ENCODE peak calls at places on chromosomes 3 and 15, in ten cellular contexts. T is HCT116; Q is spleen; U is hepatocyte; G is fibroblast of the aortic adventitia; N is heart right ventricle; S is ovary; F is GM12865; A is cardiac muscle cell; C is CD8-positive, alpha-beta T cell. I is an unnamed sample.

GRCh38 chr15:92902723-92903587 is 2.8 kb downstream of the CHD2 start:
- DNase-seq in C (no peak), A (no peak), G (peak), Q (no peak), F (peak), N (no peak), S (no peak), U (no peak), T (no peak), I (no peak)

GRCh38 chr3:62373215-62373614 is at the start of gene FEZF2:
- DNase-seq in S (no peak), Q (no peak), N (no peak), G (no peak), C (no peak), A (no peak), T (no peak), F (no peak), U (no peak), I (no peak)

GRCh38 chr3:100440895-100441294 is 39.6 kb downstream of the LNP1 start:
- DNase-seq in F (no peak), A (no peak), N (no peak), S (no peak), U (no peak), T (no peak), C (no peak), Q (no peak), G (no peak), I (no peak)

GRCh38 chr3:191762323-191762960 is 301.5 kb downstream of the PYDC2 start:
- DNase-seq in U (peak), C (no peak), A (no peak), F (no peak), Q (no peak), N (no peak), T (no peak), G (peak), S (no peak), I (no peak)

GRCh38 chr3:139185482-139185881 is 140.8 kb upstream of the PRR23C start:
- DNase-seq in C (no peak), F (no peak), S (peak), G (no peak), Q (no peak), T (no peak), N (no peak), U (no peak), A (no peak), I (no peak)

GRCh38 chr15:84878504-84878903 is 6.0 kb upstream of the SLC28A1 start:
- DNase-seq in S (peak), C (peak), U (peak), A (peak), N (peak), Q (no peak), G (peak), F (peak), T (peak), I (peak)

GRCh38 chr15:71575474-71576045 is 234.8 kb upstream of the NR2E3 start:
- DNase-seq in N (no peak), A (no peak), F (peak), T (no peak), G (peak), S (no peak), Q (no peak), C (no peak), U (no peak), I (no peak)

GRCh38 chr3:192825657-192826200 is 91.9 kb downstream of the MB21D2 start:
- DNase-seq in F (peak), A (no peak), Q (no peak), S (no peak), T (no peak), U (no peak), N (no peak), C (no peak), G (peak), I (no peak)

GRCh38 chr3:172179680-172180399 is 140.5 kb downstream of the FNDC3B start:
- DNase-seq in C (no peak), A (no peak), T (no peak), N (no peak), U (peak), F (peak), G (no peak), Q (no peak), S (no peak), I (no peak)

GRCh38 chr3:147412917-147413711 is 3.9 kb downstream of the ZIC1 start:
- DNase-seq in T (no peak), S (no peak), F (no peak), C (no peak), G (no peak), Q (no peak), U (no peak), A (no peak), N (no peak), I (no peak)

GRCh38 chr3:42088803-42089520 is 2.2 kb upstream of the TRAK1 start:
- DNase-seq in C (no peak), S (no peak), Q (no peak), U (no peak), N (no peak), G (no peak), A (no peak), F (peak), T (no peak), I (no peak)

GRCh38 chr15:72970965-72971746 is 81.1 kb upstream of the NEO1 start:
- DNase-seq in F (no peak), U (no peak), Q (no peak), G (no peak), N (no peak), T (no peak), S (no peak), A (peak), C (no peak), I (no peak)

GRCh38 chr3:184656430-184656990 is 55.4 kb downstream of the MAGEF1 start:
- DNase-seq in C (no peak), A (no peak), Q (no peak), N (no peak), T (no peak), G (no peak), F (no peak), U (no peak), S (no peak), I (no peak)

GRCh38 chr15:80601256-80601655 is 93.9 kb upstream of the ABHD17C start:
- DNase-seq in T (no peak), U (no peak), F (no peak), G (no peak), Q (no peak), N (no peak), S (no peak), C (no peak), A (no peak), I (no peak)

GRCh38 chr3:99332726-99333125 is 305.7 kb upstream of the COL8A1 start:
- DNase-seq in Q (no peak), T (no peak), N (no peak), U (no peak), F (no peak), G (peak), A (no peak), C (no peak), S (no peak), I (no peak)

DNA sequence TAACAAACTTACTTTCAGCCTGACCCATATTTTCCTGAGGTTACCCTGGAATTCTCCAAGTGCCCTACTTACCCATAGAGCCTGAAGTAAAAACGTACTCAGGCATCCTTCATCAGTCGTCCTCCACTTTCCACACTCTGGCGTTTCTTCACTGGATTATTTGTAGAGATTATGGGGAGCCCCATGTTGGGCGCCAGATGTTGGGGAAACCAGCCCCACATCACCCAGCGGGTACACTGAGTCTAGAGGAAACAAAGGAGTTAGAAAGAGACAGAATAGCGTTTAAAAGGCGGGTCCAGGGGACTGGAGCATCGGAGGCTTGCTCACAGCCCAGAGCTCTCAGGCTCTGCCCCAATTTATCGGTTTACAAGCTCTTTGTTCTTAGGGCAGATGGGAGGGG is 9.7 kb upstream of the SLC28A2 start:
- DNase-seq in F (peak), Q (no peak), U (no peak), S (no peak), A (no peak), C (no peak), T (no peak), G (peak), N (no peak), I (no peak)
- TF ChIP-seq CTCF in F (no peak), Q (no peak), U (no peak), S (no peak), A (no peak), C (no peak), T (no peak), G (no peak), N (no peak), I (no peak)

GRCh38 chr3:165462616-165463334 is 266.6 kb upstream of the SLITRK3 start:
- DNase-seq in G (peak), Q (no peak), N (no peak), T (no peak), A (no peak), U (no peak), C (no peak), F (no peak), S (no peak), I (no peak)
- H3K4me3 ChIP-seq in G (no peak), Q (no peak), N (no peak), T (no peak), A (no peak), U (no peak), C (no peak), F (no peak), S (no peak), I (no peak)

GRCh38 chr3:53845103-53845880 is 927 bp downstream of the CHDH start:
- DNase-seq in N (peak), U (peak), G (peak), S (peak), C (no peak), Q (no peak), T (peak), A (peak), F (peak), I (peak)
- TF ChIP-seq CTCF in N (no peak), U (peak), G (peak), S (no peak), C (no peak), Q (no peak), T (peak), A (peak), F (no peak), I (no peak)

GRCh38 chr3:126472277-126473006 is 3.2 kb downstream of the ZXDC start:
- DNase-seq in A (no peak), U (peak), T (peak), S (no peak), C (no peak), Q (peak), G (peak), N (no peak), F (no peak), I (peak)

GRCh38 chr3:126475411-126476114 is at the start of gene ZXDC:
- DNase-seq in C (peak), T (peak), U (peak), G (peak), N (peak), S (peak), Q (peak), F (peak), A (peak), I (peak)

GRCh38 chr3:126474498-126475410 is 937 bp downstream of the ZXDC start:
- DNase-seq in T (peak), N (peak), S (no peak), Q (peak), U (peak), C (peak), A (peak), G (peak), F (peak), I (peak)

GRCh38 chr3:126476166-126476975 is 680 bp upstream of the ZXDC start:
- DNase-seq in N (peak), A (no peak), G (peak), T (peak), S (peak), F (no peak), U (no peak), Q (peak), C (no peak), I (peak)

GRCh38 chr3:126473292-126474168 is 2.2 kb downstream of the ZXDC start:
- DNase-seq in F (peak), G (no peak), N (no peak), S (no peak), Q (peak), U (no peak), C (no peak), T (no peak), A (no peak), I (no peak)
- H3K4me3 ChIP-seq in F (peak), G (peak), N (peak), S (no peak), Q (peak), U (peak), C (peak), T (no peak), A (peak), I (peak)

GRCh38 chr3:89098964-89099585 is 8.3 kb upstream of the EPHA3 start:
- DNase-seq in T (peak), G (peak), A (peak), Q (no peak), F (peak), N (no peak), U (peak), S (peak), C (peak), I (no peak)
- TF ChIP-seq CTCF in T (peak), G (peak), A (peak), Q (peak), F (peak), N (peak), U (peak), S (peak), C (peak), I (peak)

DNA sequence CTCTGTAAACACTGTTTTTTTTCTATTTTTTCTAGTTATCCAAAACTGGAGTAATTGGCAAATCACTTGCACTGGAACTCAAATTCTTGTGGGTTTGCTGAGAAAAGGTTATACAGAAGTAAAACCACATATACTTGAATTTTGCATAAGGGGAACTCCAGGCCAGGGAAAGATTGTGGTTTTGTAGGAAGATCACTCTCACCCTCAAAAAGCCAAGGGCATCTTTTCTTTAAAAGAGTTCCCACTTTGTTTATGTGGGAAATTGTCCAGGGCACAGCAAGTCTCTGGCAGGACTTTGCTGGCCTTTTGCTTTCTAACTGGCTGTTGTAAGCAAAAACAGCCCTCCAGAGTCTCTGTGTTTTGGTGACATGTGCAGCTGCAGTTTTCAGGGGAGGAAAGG is 340.3 kb upstream of the RBMS3 start:
- DNase-seq in T (no peak), Q (no peak), A (no peak), C (no peak), S (peak), U (peak), F (peak), N (no peak), G (peak), I (no peak)
- H3K4me3 ChIP-seq in T (no peak), Q (no peak), A (no peak), C (no peak), S (no peak), U (no peak), F (no peak), N (no peak), G (no peak), I (no peak)

DNA sequence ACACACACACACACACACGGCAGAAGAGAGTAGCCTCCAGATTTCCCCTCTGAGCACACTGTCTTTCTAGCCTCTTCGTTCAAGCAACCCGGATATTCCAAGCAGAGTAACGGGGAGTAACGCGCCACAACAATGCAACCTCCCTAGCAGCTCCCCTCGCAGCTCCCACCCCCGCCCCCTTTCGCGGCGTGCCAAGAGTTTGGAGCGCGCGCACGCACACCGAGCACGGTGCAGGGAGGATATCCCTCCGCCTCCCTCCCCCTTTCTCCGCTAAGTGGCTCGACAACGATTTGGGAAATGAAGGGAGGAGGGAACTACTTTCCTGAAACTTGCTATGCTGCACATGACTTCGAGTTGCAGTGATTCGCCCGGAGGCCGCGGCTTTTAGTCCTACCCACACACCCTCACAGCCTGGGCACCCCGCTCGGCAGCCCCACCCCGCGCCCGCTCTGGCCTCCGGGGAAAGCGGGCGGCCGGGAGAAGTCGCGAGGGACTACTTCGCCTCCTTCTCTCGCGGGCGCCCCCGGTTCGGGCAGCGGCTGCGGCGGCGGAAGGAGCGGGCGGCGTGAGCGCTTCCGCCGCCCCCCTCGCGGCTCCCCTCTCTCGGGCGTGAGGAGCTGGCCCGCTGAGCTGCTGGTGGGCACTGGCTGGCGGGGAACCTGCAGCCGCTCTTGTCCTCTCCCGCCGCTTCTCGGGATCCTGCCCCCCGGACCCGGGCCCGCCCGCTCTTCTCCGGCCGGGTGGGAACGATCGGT is 733 bp upstream of the SPRED1 start:
- DNase-seq in U (peak), Q (peak), C (peak), T (peak), F (peak), A (peak), S (peak), N (peak), G (peak), I (peak)
- TF ChIP-seq CTCF in U (no peak), Q (no peak), C (no peak), T (no peak), F (no peak), A (no peak), S (no peak), N (no peak), G (no peak), I (no peak)